ENCODE peak calls at places on chromosome 17, in seven cellular contexts. One of them, this sample, is unnamed.

GRCh38 chr17:72118588-72119279 is 2.1 kb upstream of the SOX9 start:
- DNase-seq in stimulated activated CD4-positive, alpha-beta T cell treated with anti-CD3 and anti-CD28 coated beads, Interleukin-15, amount 100 ng/mL, for 1 hour: no peak
- DNase-seq in HCEC 1CT: peak
- DNase-seq in neural crest cell: peak
- DNase-seq in NCI-H1092 treated with DMSO at 0.1 percent for 48 hours: peak
- DNase-seq in NCI-H774: peak
- DNase-seq in progenitor cell of endocrine pancreas: peak
- DNase-seq in this sample: no peak

GRCh38 chr17:37312137-37312923 is 63.5 kb upstream of the C17orf78 start:
- DNase-seq in stimulated activated CD4-positive, alpha-beta T cell treated with anti-CD3 and anti-CD28 coated beads, Interleukin-15, amount 100 ng/mL, for 1 hour: no peak
- DNase-seq in HCEC 1CT: no peak
- DNase-seq in progenitor cell of endocrine pancreas: no peak
- DNase-seq in NCI-H1092 treated with DMSO at 0.1 percent for 48 hours: no peak
- DNase-seq in NCI-H774: peak
- DNase-seq in neural crest cell: no peak
- DNase-seq in this sample: no peak

GRCh38 chr17:16215965-16216316 is 607 bp upstream of the NCOR1 start:
- DNase-seq in stimulated activated CD4-positive, alpha-beta T cell treated with anti-CD3 and anti-CD28 coated beads, Interleukin-15, amount 100 ng/mL, for 1 hour: no peak
- DNase-seq in HCEC 1CT: no peak
- DNase-seq in NCI-H774: no peak
- DNase-seq in neural crest cell: no peak
- DNase-seq in progenitor cell of endocrine pancreas: no peak
- DNase-seq in NCI-H1092 treated with DMSO at 0.1 percent for 48 hours: peak
- DNase-seq in this sample: no peak

GRCh38 chr17:225551-225950 is 44.1 kb upstream of the DOC2B start:
- DNase-seq in progenitor cell of endocrine pancreas: no peak
- DNase-seq in NCI-H1092 treated with DMSO at 0.1 percent for 48 hours: no peak
- DNase-seq in neural crest cell: no peak
- DNase-seq in NCI-H774: no peak
- DNase-seq in HCEC 1CT: no peak
- DNase-seq in stimulated activated CD4-positive, alpha-beta T cell treated with anti-CD3 and anti-CD28 coated beads, Interleukin-15, amount 100 ng/mL, for 1 hour: no peak
- DNase-seq in this sample: no peak

GRCh38 chr17:77320046-77320445 is 179.3 kb downstream of the SEC14L1 start:
- DNase-seq in progenitor cell of endocrine pancreas: no peak
- DNase-seq in stimulated activated CD4-positive, alpha-beta T cell treated with anti-CD3 and anti-CD28 coated beads, Interleukin-15, amount 100 ng/mL, for 1 hour: no peak
- DNase-seq in NCI-H1092 treated with DMSO at 0.1 percent for 48 hours: no peak
- DNase-seq in HCEC 1CT: peak
- DNase-seq in NCI-H774: no peak
- DNase-seq in neural crest cell: no peak
- DNase-seq in this sample: no peak

GRCh38 chr17:78667741-78668640 is 90.8 kb upstream of the DNAH17 start:
- DNase-seq in NCI-H774: no peak
- DNase-seq in HCEC 1CT: no peak
- DNase-seq in stimulated activated CD4-positive, alpha-beta T cell treated with anti-CD3 and anti-CD28 coated beads, Interleukin-15, amount 100 ng/mL, for 1 hour: no peak
- DNase-seq in NCI-H1092 treated with DMSO at 0.1 percent for 48 hours: no peak
- DNase-seq in neural crest cell: no peak
- DNase-seq in progenitor cell of endocrine pancreas: no peak
- DNase-seq in this sample: no peak

GRCh38 chr17:48530208-48530886 is 464 bp downstream of the HOXB1 start:
- DNase-seq in progenitor cell of endocrine pancreas: no peak
- DNase-seq in NCI-H774: no peak
- DNase-seq in stimulated activated CD4-positive, alpha-beta T cell treated with anti-CD3 and anti-CD28 coated beads, Interleukin-15, amount 100 ng/mL, for 1 hour: no peak
- DNase-seq in NCI-H1092 treated with DMSO at 0.1 percent for 48 hours: no peak
- DNase-seq in HCEC 1CT: no peak
- DNase-seq in neural crest cell: no peak
- DNase-seq in this sample: no peak

GRCh38 chr17:17382060-17382449 is 78.9 kb downstream of the NT5M start:
- DNase-seq in NCI-H774: no peak
- DNase-seq in stimulated activated CD4-positive, alpha-beta T cell treated with anti-CD3 and anti-CD28 coated beads, Interleukin-15, amount 100 ng/mL, for 1 hour: no peak
- DNase-seq in HCEC 1CT: no peak
- DNase-seq in NCI-H1092 treated with DMSO at 0.1 percent for 48 hours: no peak
- DNase-seq in neural crest cell: no peak
- DNase-seq in progenitor cell of endocrine pancreas: no peak
- DNase-seq in this sample: no peak

GRCh38 chr17:80619535-80620235 is 75.0 kb downstream of the RPTOR start:
- DNase-seq in neural crest cell: no peak
- DNase-seq in NCI-H774: no peak
- DNase-seq in HCEC 1CT: no peak
- DNase-seq in stimulated activated CD4-positive, alpha-beta T cell treated with anti-CD3 and anti-CD28 coated beads, Interleukin-15, amount 100 ng/mL, for 1 hour: no peak
- DNase-seq in progenitor cell of endocrine pancreas: no peak
- DNase-seq in NCI-H1092 treated with DMSO at 0.1 percent for 48 hours: no peak
- DNase-seq in this sample: no peak

GRCh38 chr17:79921411-79922160 is 82.3 kb upstream of the CBX4 start:
- DNase-seq in stimulated activated CD4-positive, alpha-beta T cell treated with anti-CD3 and anti-CD28 coated beads, Interleukin-15, amount 100 ng/mL, for 1 hour: no peak
- DNase-seq in NCI-H774: no peak
- DNase-seq in neural crest cell: no peak
- DNase-seq in HCEC 1CT: no peak
- DNase-seq in NCI-H1092 treated with DMSO at 0.1 percent for 48 hours: no peak
- DNase-seq in progenitor cell of endocrine pancreas: no peak
- DNase-seq in this sample: no peak

This sample was measured in stimulated activated CD8-positive, alpha-beta memory T cell treated with anti-CD3 and anti-CD28 coated beads, Interleukin-15, amount 100 ng/mL, for 4 hours.